ENCODE peak calls at places on chromosomes 5 and 9, in four cellular contexts. Q is body of pancreas, D is heart left ventricle, T is left ventricle myocardium inferior. A is an unnamed sample. For H3K4me1, the result is how much of the 10 kb centered on the place peaks cover.

GRCh38 chr5:179766021-179766725 is 27.6 kb upstream of the LTC4S start:
- DNase-seq in Q (no peak), D (no peak), T (no peak), A (no peak)

GRCh38 chr5:12952409-12952808 is 992.1 kb downstream of the DNAH5 start:
- DNase-seq in Q (no peak), D (no peak), T (no peak), A (no peak)

GRCh38 chr5:11520241-11520929 is 383.9 kb downstream of the CTNND2 start:
- DNase-seq in Q (no peak), D (no peak), T (no peak), A (no peak)

GRCh38 chr5:132410451-132411381 is 41.2 kb downstream of the SLC22A5 start:
- DNase-seq in Q (peak), D (peak), T (peak), A (peak)

GRCh38 chr9:18861599-18862546 is 171.1 kb downstream of the SAXO1 start:
- DNase-seq in Q (no peak), D (no peak), T (peak), A (no peak)

GRCh38 chr9:93257808-93258331 is 73.9 kb downstream of the WNK2 start:
- DNase-seq in Q (no peak), D (no peak), T (no peak), A (peak)

GRCh38 chr5:109053995-109054417 is 306.3 kb downstream of the FER start:
- DNase-seq in Q (no peak), D (no peak), T (no peak), A (no peak)

GRCh38 chr9:350354-350753 is 135.7 kb downstream of the DOCK8 start:
- DNase-seq in Q (no peak), D (no peak), T (no peak), A (no peak)

GRCh38 chr9:36987891-36988290 is 46.2 kb downstream of the PAX5 start:
- DNase-seq in Q (no peak), D (no peak), T (no peak), A (no peak)

GRCh38 chr9:92035687-92036410 is 79.4 kb downstream of the SPTLC1 start:
- DNase-seq in Q (no peak), D (no peak), T (no peak), A (no peak)

GRCh38 chr9:127398715-127399400 is 1.9 kb downstream of the SLC2A8 start:
- DNase-seq in Q (no peak), D (peak), T (no peak), A (no peak)

GRCh38 chr5:8213701-8214240 is 344.8 kb downstream of the MTRR start:
- DNase-seq in Q (no peak), D (no peak), T (no peak), A (no peak)

GRCh38 chr5:117889592-117889991 is 1098.8 kb downstream of the DTWD2 start:
- DNase-seq in Q (no peak), D (no peak), T (no peak), A (no peak)

GRCh38 chr5:114055318-114055788 is 306.5 kb upstream of the KCNN2 start:
- DNase-seq in Q (peak), D (peak), T (peak), A (peak)

GRCh38 chr5:140926211-140926902 is at the start of gene PCDHAC1:
- DNase-seq in Q (peak), D (peak), T (peak), A (peak)

GRCh38 chr9:122325124-122325523 is 45.7 kb upstream of the PTGS1 start:
- DNase-seq in Q (no peak), D (no peak), T (no peak), A (no peak)

GRCh38 chr5:177233206-177233605 is 70.3 kb downstream of the RAB24 start:
- DNase-seq in Q (no peak), D (no peak), T (no peak), A (no peak)

GRCh38 chr9:130780865-130781504 is 54.1 kb upstream of the ABL1 start:
- DNase-seq in Q (peak), D (no peak), T (peak), A (no peak)

DNA sequence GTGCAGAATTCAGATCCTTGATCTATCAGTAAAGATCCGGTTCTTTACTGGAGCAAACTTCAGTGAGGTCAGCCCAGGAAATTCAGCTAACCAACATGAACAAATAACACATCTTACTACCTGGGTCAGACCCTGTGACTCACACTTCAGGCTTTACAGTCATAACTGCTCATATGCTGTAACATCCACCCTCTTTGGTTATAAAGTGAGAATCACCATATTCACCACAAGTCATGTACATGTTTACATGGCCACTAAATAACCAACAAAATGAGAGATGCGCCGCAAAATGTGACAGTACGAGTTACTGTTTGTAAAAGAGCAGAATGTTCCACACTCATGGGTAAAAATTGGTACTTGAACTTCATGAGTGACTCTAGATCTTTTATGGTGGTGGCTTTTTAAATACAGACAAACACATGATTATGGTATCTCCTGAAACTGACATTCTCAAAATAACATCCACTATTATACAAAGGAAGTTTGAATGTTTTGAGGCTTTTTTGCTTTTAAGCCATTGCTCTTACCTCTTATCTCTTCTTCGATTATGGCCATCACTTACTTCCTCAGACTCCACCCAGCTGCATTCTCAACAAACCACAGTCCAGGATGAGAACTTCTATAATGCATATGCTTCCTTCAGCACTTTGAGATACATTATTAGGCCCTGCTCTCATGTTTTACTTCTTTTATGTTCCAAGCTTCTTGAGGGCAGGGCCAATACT is 516.6 kb downstream of the RAB3C start:
- DNase-seq in Q (no peak), D (no peak), T (no peak), A (no peak)
- H3K4me3 ChIP-seq in Q (no peak), D (no peak), T (no peak), A (no peak)

DNA sequence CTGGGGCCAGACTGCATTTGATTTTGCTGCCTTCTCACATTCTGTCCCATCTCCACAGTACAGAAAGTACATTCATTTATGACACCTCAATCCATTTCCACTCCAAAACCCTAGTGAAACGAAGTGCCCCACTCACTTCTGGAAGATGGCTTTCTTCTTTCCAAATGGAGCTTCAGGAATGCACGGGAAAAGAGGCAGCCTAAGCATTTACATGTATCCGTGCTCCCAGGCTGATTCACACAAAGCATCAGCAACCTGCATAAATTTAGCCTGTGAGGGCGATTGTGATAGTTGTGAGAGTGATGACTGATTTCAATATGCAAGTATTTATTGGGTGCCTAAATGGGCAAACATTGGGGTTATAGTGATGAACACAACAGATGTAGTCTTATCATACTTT is 86.5 kb downstream of the PLPPR1 start:
- DNase-seq in Q (no peak), D (no peak), T (no peak), A (no peak)
- H3K4me1 ChIP-seq in Q (under half), D (under half), T (under half), A (under half)

DNA sequence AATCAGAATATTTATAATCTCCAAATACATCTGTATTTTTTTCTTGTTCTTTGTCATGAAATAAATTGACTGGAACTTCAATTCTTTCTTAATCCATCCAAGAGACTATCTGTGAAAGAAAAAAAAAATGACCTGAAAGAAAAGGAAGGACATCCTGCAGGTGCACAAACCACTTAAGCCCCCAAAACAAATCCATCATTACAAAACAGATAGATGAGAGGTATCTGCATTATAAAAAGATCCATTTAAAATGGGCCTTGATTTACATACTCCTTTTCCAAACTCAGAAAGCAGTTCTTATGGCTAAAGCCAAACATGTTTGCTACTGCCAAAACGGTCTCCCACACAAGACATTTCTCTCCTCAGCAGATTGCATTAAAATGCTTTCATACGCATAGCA is 85.5 kb downstream of the ELAVL2 start:
- DNase-seq in Q (no peak), D (no peak), T (no peak), A (no peak)
- TF ChIP-seq CTCF in Q (no peak), D (no peak), T (no peak), A (no peak)

GRCh38 chr9:124754289-124754688 is 16.8 kb downstream of the NR6A1 start:
- DNase-seq in Q (no peak), D (no peak), T (no peak), A (no peak)

GRCh38 chr9:124756011-124756410 is 15.1 kb downstream of the NR6A1 start:
- DNase-seq in Q (no peak), D (no peak), T (no peak), A (no peak)

GRCh38 chr9:124757589-124757988 is 13.5 kb downstream of the NR6A1 start:
- DNase-seq in Q (no peak), D (no peak), T (no peak), A (no peak)

GRCh38 chr9:124752967-124753366 is 18.1 kb downstream of the NR6A1 start:
- DNase-seq in Q (no peak), D (no peak), T (no peak), A (no peak)

GRCh38 chr9:124755061-124755460 is 16.1 kb downstream of the NR6A1 start:
- DNase-seq in Q (no peak), D (no peak), T (no peak), A (no peak)
- H3K4me3 ChIP-seq in Q (no peak), D (no peak), T (no peak), A (no peak)

GRCh38 chr5:56516441-56516840 is 283.3 kb upstream of the ANKRD55 start:
- DNase-seq in Q (no peak), D (no peak), T (no peak), A (no peak)

GRCh38 chr5:56515011-56515410 is 281.9 kb upstream of the ANKRD55 start:
- DNase-seq in Q (no peak), D (no peak), T (no peak), A (no peak)

GRCh38 chr5:56516936-56517521 is 283.9 kb upstream of the ANKRD55 start:
- DNase-seq in Q (peak), D (no peak), T (no peak), A (no peak)

GRCh38 chr5:56514246-56514645 is 281.1 kb upstream of the ANKRD55 start:
- DNase-seq in Q (no peak), D (no peak), T (no peak), A (no peak)

DNA sequence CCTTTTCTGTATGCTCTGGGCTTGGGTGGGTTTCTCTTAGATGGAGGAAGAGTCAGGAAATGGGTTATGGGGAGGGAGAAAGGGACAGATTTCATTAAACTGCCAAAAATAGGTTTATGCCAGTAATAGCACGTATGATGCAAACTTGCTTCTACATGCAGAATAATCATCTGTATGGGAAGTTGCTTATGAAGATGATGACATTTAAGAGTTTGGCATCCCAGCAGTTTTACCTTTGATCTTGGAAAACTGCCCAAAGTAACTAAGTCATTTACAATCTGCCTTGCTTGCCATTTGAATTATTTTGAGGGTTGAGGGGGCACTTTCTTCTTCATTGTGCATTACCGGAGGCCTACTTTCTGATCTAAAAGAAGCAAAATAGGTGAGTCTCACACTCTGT is 282.9 kb upstream of the ANKRD55 start:
- DNase-seq in Q (no peak), D (no peak), T (no peak), A (no peak)
- H3K4me1 ChIP-seq in Q (under half), D (under half), T (under half), A (under half)

DNA sequence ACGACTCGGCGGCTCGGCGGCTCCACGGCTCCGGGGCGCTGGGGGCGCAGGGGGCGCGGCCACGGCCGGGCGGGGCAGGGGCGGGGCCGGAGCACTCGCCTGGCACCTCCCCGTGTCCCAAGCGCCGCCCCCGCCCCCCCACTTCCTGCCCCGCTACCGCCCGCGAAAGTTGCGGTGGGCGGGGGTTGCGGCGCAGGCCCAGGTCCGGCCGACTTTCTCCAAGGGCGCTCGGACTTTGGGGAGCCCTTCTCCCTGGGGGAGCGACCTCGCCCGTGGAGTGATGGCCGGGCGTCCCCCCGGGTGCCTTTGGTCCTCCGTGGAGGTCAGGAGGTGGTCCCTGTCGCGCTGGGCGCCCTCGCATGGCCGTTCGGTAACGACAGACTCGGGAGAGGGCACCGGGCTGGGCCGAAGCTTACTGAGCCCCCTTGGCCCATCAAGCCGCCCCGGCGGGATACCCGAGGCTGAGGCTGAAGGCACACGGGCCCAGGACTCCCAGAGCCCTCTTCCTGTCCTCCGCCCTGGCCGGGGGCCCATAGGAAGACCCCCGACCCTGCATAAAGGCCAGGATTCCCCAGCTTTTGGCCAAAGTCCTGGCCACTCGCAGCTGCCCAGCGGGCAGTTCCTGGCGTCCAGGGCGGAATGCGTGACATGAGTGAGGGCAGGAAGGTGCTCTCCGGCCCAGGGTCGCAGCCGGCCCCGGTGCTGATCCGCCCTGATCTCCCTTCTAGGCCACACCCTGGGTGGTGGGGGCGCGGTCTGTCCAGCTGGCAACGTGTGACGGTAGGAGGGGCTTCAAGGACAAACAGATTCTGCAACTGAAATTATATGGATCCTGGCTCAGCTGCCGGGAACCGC is 883 bp upstream of the VAV2 start:
- DNase-seq in Q (peak), D (peak), T (peak), A (peak)
- TF ChIP-seq CTCF in Q (peak), D (peak), T (peak), A (peak)

A was measured in kidney.